ENCODE peak calls at places on chromosome X, in five cellular contexts. One of them, this sample, is unnamed.

GRCh38 chrX:142001934-142002333 is 98.2 kb downstream of the MAGEC1 start:
- DNase-seq in esophagus squamous epithelium: no peak
- DNase-seq in transverse colon: no peak
- DNase-seq in sigmoid colon: no peak
- DNase-seq in brain microvascular endothelial cell: no peak
- DNase-seq in this sample: no peak

GRCh38 chrX:8815460-8816065 is 14.4 kb upstream of the FAM9A start:
- DNase-seq in esophagus squamous epithelium: no peak
- DNase-seq in transverse colon: no peak
- DNase-seq in sigmoid colon: no peak
- DNase-seq in brain microvascular endothelial cell: peak
- DNase-seq in this sample: no peak

GRCh38 chrX:71579990-71580380 is 1.7 kb downstream of the GCNA start:
- DNase-seq in esophagus squamous epithelium: no peak
- DNase-seq in transverse colon: no peak
- DNase-seq in sigmoid colon: no peak
- DNase-seq in brain microvascular endothelial cell: no peak
- DNase-seq in this sample: no peak

GRCh38 chrX:11672213-11672612 is 6.5 kb upstream of the ARHGAP6 start:
- DNase-seq in esophagus squamous epithelium: no peak
- DNase-seq in transverse colon: no peak
- DNase-seq in sigmoid colon: no peak
- DNase-seq in brain microvascular endothelial cell: no peak
- DNase-seq in this sample: no peak

GRCh38 chrX:40197071-40197470 is 99.3 kb upstream of the BCOR start:
- DNase-seq in esophagus squamous epithelium: no peak
- DNase-seq in transverse colon: no peak
- DNase-seq in sigmoid colon: no peak
- DNase-seq in brain microvascular endothelial cell: no peak
- DNase-seq in this sample: no peak

GRCh38 chrX:31656013-31656412 is 584.2 kb upstream of the FTHL17 start:
- DNase-seq in esophagus squamous epithelium: no peak
- DNase-seq in transverse colon: no peak
- DNase-seq in sigmoid colon: no peak
- DNase-seq in brain microvascular endothelial cell: peak
- DNase-seq in this sample: no peak

GRCh38 chrX:17456526-17456925 is 81.5 kb downstream of the NHS start:
- DNase-seq in esophagus squamous epithelium: no peak
- DNase-seq in transverse colon: no peak
- DNase-seq in sigmoid colon: no peak
- DNase-seq in brain microvascular endothelial cell: no peak
- DNase-seq in this sample: no peak

GRCh38 chrX:45801554-45801953 is 600.9 kb upstream of the DIPK2B start:
- DNase-seq in esophagus squamous epithelium: no peak
- DNase-seq in transverse colon: no peak
- DNase-seq in sigmoid colon: no peak
- DNase-seq in brain microvascular endothelial cell: peak
- DNase-seq in this sample: no peak

GRCh38 chrX:110282922-110283321 is 35.0 kb downstream of the AMMECR1 start:
- DNase-seq in esophagus squamous epithelium: no peak
- DNase-seq in transverse colon: no peak
- DNase-seq in sigmoid colon: no peak
- DNase-seq in brain microvascular endothelial cell: no peak
- DNase-seq in this sample: no peak

GRCh38 chrX:123835661-123836371 is 24.0 kb upstream of the XIAP start:
- DNase-seq in esophagus squamous epithelium: no peak
- DNase-seq in transverse colon: peak
- DNase-seq in sigmoid colon: no peak
- DNase-seq in brain microvascular endothelial cell: peak
- DNase-seq in this sample: no peak

GRCh38 chrX:22134681-22135080 is 102.6 kb downstream of the PHEX start:
- DNase-seq in esophagus squamous epithelium: no peak
- DNase-seq in transverse colon: no peak
- DNase-seq in sigmoid colon: no peak
- DNase-seq in brain microvascular endothelial cell: peak
- DNase-seq in this sample: no peak

GRCh38 chrX:42505057-42505456 is 272.9 kb downstream of the PPP1R2C start:
- DNase-seq in esophagus squamous epithelium: no peak
- DNase-seq in transverse colon: no peak
- DNase-seq in sigmoid colon: no peak
- DNase-seq in brain microvascular endothelial cell: no peak
- DNase-seq in this sample: no peak

GRCh38 chrX:140157611-140158010 is 192.3 kb upstream of the CXorf66 start:
- DNase-seq in esophagus squamous epithelium: no peak
- DNase-seq in transverse colon: no peak
- DNase-seq in sigmoid colon: no peak
- DNase-seq in brain microvascular endothelial cell: peak
- DNase-seq in this sample: no peak

GRCh38 chrX:83336464-83336863 is 171.6 kb upstream of the POU3F4 start:
- DNase-seq in esophagus squamous epithelium: no peak
- DNase-seq in transverse colon: no peak
- DNase-seq in sigmoid colon: no peak
- DNase-seq in brain microvascular endothelial cell: no peak
- DNase-seq in this sample: no peak

GRCh38 chrX:8731579-8732395 is at the start of gene ANOS1:
- DNase-seq in esophagus squamous epithelium: no peak
- DNase-seq in transverse colon: no peak
- DNase-seq in sigmoid colon: peak
- DNase-seq in brain microvascular endothelial cell: no peak
- DNase-seq in this sample: peak

GRCh38 chrX:110678591-110678990 is 117.0 kb downstream of the CHRDL1 start:
- DNase-seq in esophagus squamous epithelium: no peak
- DNase-seq in transverse colon: no peak
- DNase-seq in sigmoid colon: no peak
- DNase-seq in brain microvascular endothelial cell: no peak
- DNase-seq in this sample: no peak

GRCh38 chrX:123450217-123450616 is 266.1 kb downstream of the GRIA3 start:
- DNase-seq in esophagus squamous epithelium: no peak
- DNase-seq in transverse colon: no peak
- DNase-seq in sigmoid colon: no peak
- DNase-seq in brain microvascular endothelial cell: no peak
- DNase-seq in this sample: no peak

GRCh38 chrX:40100141-40100536 is 2.4 kb upstream of the BCOR start:
- DNase-seq in esophagus squamous epithelium: no peak
- DNase-seq in transverse colon: peak
- DNase-seq in sigmoid colon: no peak
- DNase-seq in brain microvascular endothelial cell: no peak
- DNase-seq in this sample: no peak

DNA sequence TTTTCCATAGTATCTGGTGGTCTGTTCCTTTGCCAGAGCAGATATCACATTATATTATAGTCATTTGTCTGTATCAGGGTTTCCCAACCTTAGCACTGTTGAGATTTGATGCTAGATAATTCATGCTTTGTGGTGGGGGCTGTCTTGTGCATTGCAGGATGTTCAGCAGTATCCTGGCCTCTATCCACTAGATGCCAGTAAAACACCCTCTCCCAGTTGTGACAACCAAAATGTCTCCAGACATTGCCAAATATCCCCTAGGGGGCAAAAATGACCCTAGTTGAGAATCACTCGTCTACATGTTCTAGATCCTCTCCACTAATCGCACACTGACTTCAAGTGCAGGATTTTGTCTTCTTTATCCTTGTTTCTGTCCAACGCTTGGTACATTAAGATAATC is 160.8 kb downstream of the FANCB start:
- DNase-seq in esophagus squamous epithelium: no peak
- DNase-seq in transverse colon: no peak
- DNase-seq in sigmoid colon: no peak
- DNase-seq in brain microvascular endothelial cell: no peak
- DNase-seq in this sample: no peak
- TF ChIP-seq CTCF in esophagus squamous epithelium: no peak
- TF ChIP-seq CTCF in transverse colon: no peak
- TF ChIP-seq CTCF in sigmoid colon: no peak
- TF ChIP-seq CTCF in brain microvascular endothelial cell: peak
- TF ChIP-seq CTCF in this sample: no peak

DNA sequence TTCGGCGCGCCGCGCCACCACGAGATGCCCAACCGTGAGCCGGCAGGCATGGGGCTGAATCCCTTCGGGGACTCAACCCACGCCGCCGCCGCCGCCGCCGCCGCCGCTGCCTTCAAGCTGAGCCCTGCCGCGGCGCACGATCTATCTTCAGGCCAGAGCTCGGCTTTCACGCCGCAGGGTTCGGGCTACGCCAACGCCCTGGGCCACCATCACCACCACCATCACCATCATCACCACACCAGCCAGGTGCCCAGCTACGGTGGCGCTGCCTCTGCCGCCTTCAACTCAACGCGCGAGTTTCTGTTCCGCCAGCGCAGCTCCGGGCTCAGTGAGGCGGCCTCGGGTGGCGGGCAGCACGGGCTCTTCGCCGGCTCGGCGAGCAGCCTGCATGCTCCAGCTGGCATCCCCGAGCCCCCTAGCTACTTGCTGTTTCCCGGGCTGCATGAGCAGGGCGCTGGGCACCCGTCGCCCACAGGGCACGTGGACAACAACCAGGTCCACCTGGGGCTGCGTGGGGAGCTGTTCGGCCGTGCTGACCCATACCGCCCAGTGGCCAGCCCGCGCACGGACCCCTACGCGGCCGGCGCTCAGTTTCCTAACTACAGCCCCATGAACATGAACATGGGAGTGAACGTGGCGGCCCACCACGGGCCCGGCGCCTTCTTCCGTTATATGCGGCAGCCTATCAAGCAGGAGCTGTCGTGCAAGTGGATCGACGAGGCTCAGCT is 983 bp downstream of the ZIC3 start:
- DNase-seq in esophagus squamous epithelium: no peak
- DNase-seq in transverse colon: no peak
- DNase-seq in sigmoid colon: no peak
- DNase-seq in brain microvascular endothelial cell: no peak
- DNase-seq in this sample: no peak
- H3K27ac ChIP-seq in esophagus squamous epithelium: no peak
- H3K27ac ChIP-seq in transverse colon: no peak
- H3K27ac ChIP-seq in sigmoid colon: no peak
- H3K27ac ChIP-seq in brain microvascular endothelial cell: no peak
- H3K27ac ChIP-seq in this sample: no peak

DNA sequence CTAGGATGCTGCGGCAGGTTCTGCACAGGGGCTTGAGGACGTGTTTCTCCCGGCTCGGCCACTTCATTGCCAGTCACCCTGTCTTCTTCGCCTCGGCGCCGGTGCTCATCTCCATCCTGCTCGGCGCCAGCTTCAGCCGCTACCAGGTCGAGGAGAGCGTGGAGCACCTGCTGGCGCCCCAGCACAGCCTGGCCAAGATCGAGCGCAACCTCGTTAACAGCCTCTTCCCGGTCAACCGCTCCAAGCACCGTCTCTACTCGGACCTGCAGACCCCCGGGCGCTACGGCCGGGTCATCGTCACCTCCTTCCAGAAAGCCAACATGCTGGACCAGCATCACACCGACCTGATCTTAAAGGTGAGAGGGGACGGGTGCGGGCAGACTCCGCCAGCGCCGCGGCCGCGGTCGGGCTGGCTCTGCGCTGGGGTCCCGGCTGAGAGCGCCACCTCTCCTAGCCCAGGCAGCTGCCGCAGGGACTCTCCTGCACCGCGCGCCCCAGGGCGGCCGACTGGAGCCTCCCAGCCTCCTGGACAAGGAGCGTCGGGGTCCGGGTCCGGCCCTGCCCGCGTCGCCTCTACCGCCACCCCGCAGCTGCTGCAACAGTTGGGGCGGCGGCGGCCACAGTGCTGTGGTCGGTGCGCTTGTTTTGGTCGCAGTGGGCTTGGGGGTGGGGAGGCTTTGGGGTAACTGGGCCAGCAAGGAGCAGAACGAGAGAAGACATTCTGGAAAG is 386 bp downstream of the PTCHD1 start:
- DNase-seq in esophagus squamous epithelium: no peak
- DNase-seq in transverse colon: no peak
- DNase-seq in sigmoid colon: no peak
- DNase-seq in brain microvascular endothelial cell: no peak
- DNase-seq in this sample: no peak
- H3K4me3 ChIP-seq in esophagus squamous epithelium: peak
- H3K4me3 ChIP-seq in transverse colon: peak
- H3K4me3 ChIP-seq in sigmoid colon: peak
- H3K4me3 ChIP-seq in brain microvascular endothelial cell: no peak
- H3K4me3 ChIP-seq in this sample: peak

GRCh38 chrX:155962906-155963305 is 34.6 kb upstream of the IL9R start:
- DNase-seq in esophagus squamous epithelium: no peak
- DNase-seq in transverse colon: no peak
- DNase-seq in sigmoid colon: no peak
- DNase-seq in brain microvascular endothelial cell: no peak
- DNase-seq in this sample: no peak

GRCh38 chrX:155967653-155968052 is 29.8 kb upstream of the IL9R start:
- DNase-seq in esophagus squamous epithelium: no peak
- DNase-seq in transverse colon: no peak
- DNase-seq in sigmoid colon: no peak
- DNase-seq in brain microvascular endothelial cell: no peak
- DNase-seq in this sample: no peak

GRCh38 chrX:155968106-155968714 is 29.3 kb upstream of the IL9R start:
- DNase-seq in esophagus squamous epithelium: no peak
- DNase-seq in transverse colon: no peak
- DNase-seq in sigmoid colon: no peak
- DNase-seq in brain microvascular endothelial cell: no peak
- DNase-seq in this sample: no peak

GRCh38 chrX:155966876-155967275 is 30.6 kb upstream of the IL9R start:
- DNase-seq in esophagus squamous epithelium: no peak
- DNase-seq in transverse colon: peak
- DNase-seq in sigmoid colon: no peak
- DNase-seq in brain microvascular endothelial cell: no peak
- DNase-seq in this sample: no peak
- TF ChIP-seq CTCF in esophagus squamous epithelium: no peak
- TF ChIP-seq CTCF in transverse colon: peak
- TF ChIP-seq CTCF in sigmoid colon: no peak
- TF ChIP-seq CTCF in brain microvascular endothelial cell: peak
- TF ChIP-seq CTCF in this sample: no peak

DNA sequence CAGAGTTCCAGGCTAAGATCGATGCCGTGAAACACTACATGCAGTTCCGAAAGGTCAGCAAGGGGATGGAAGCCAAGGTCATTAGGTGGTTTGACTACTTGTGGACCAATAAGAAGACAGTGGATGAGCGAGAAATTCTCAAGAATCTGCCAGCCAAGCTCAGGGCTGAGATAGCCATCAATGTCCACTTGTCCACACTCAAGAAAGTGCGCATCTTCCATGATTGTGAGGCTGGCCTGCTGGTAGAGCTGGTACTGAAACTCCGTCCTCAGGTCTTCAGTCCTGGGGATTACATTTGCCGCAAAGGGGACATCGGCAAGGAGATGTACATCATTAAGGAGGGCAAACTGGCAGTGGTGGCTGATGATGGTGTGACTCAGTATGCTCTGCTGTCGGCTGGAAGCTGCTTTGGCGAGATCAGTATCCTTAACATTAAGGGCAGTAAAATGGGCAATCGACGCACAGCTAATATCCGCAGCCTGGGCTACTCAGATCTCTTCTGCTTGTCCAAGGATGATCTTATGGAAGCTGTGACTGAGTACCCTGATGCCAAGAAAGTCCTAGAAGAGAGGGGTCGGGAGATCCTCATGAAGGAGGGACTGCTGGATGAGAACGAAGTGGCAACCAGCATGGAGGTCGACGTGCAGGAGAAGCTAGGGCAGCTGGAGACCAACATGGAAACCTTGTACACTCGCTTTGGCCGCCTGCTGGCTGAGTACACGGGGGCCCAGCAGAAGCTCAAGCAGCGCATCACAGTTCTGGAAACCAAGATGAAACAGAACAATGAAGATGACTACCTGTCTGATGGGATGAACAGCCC is 9.3 kb downstream of the CNGA2 start:
- DNase-seq in esophagus squamous epithelium: no peak
- DNase-seq in transverse colon: no peak
- DNase-seq in sigmoid colon: peak
- DNase-seq in brain microvascular endothelial cell: no peak
- DNase-seq in this sample: no peak
- H3K27ac ChIP-seq in esophagus squamous epithelium: no peak
- H3K27ac ChIP-seq in transverse colon: no peak
- H3K27ac ChIP-seq in sigmoid colon: no peak
- H3K27ac ChIP-seq in brain microvascular endothelial cell: no peak
- H3K27ac ChIP-seq in this sample: no peak

This sample was measured in ascending aorta.